ENCODE peak calls at places on chromosomes 11 and 22, in ten cellular contexts. L, Z, M, X, G, V, P, F, Q and K are unnamed samples.

GRCh38 chr22:43289976-43290663 is 53.1 kb downstream of the SCUBE1 start:
- DNase-seq in L (peak; percentile 70), Z (no peak), M (peak; percentile 82), X (peak; percentile 23), G (no peak), V (no peak), P (no peak), F (peak; percentile 15), Q (peak; percentile 36), K (peak; percentile 33)

GRCh38 chr11:69630009-69630870 is 10.7 kb upstream of the CCND1 start:
- DNase-seq in L (no peak), Z (no peak), M (no peak), X (no peak), G (peak; percentile 36), V (no peak), P (no peak), F (no peak), Q (peak; percentile 40), K (no peak)

GRCh38 chr11:130629039-130629438 is 180.6 kb downstream of the ADAMTS15 start:
- DNase-seq in L (no peak), Z (no peak), M (no peak), X (peak; percentile 65), G (no peak), V (no peak), P (no peak), F (peak; percentile 78), Q (peak; percentile 28), K (no peak)

GRCh38 chr11:57546869-57547518 is 9.6 kb downstream of the SMTNL1 start:
- DNase-seq in L (no peak), Z (no peak), M (no peak), X (peak; percentile 26), G (peak; percentile 44), V (no peak), P (no peak), F (peak; percentile 42), Q (peak; percentile 69), K (no peak)

GRCh38 chr22:20116376-20116950 is 559 bp downstream of the RANBP1 start:
- DNase-seq in L (no peak), Z (no peak), M (peak; percentile 73), X (no peak), G (no peak), V (no peak), P (no peak), F (no peak), Q (no peak), K (no peak)

GRCh38 chr22:35334010-35334409 is 34.3 kb downstream of the TOM1 start:
- DNase-seq in L (no peak), Z (no peak), M (no peak), X (no peak), G (peak; percentile 90), V (no peak), P (no peak), F (no peak), Q (no peak), K (no peak)

GRCh38 chr11:32893947-32894827 is 1.6 kb downstream of the QSER1 start:
- DNase-seq in L (no peak), Z (peak; percentile 41), M (no peak), X (peak; percentile 93), G (peak; percentile 81), V (peak; percentile 67), P (no peak), F (peak; percentile 88), Q (peak; percentile 90), K (peak; percentile 81)

GRCh38 chr11:113874920-113875413 is 405 bp downstream of the USP28 start:
- DNase-seq in L (no peak), Z (no peak), M (no peak), X (no peak), G (no peak), V (peak; percentile 45), P (no peak), F (peak; percentile 43), Q (peak; percentile 27), K (peak; percentile 33)

GRCh38 chr11:65912840-65913239 is 6.0 kb downstream of the C11orf68 start:
- DNase-seq in L (no peak), Z (no peak), M (no peak), X (peak; percentile 75), G (no peak), V (no peak), P (no peak), F (peak; percentile 94), Q (peak; percentile 83), K (peak; percentile 87)

GRCh38 chr22:16789860-16790493 is 35.2 kb downstream of the XKR3 start:
- DNase-seq in L (no peak), Z (no peak), M (no peak), X (no peak), G (peak; percentile 51), V (no peak), P (no peak), F (no peak), Q (no peak), K (no peak)

DNA sequence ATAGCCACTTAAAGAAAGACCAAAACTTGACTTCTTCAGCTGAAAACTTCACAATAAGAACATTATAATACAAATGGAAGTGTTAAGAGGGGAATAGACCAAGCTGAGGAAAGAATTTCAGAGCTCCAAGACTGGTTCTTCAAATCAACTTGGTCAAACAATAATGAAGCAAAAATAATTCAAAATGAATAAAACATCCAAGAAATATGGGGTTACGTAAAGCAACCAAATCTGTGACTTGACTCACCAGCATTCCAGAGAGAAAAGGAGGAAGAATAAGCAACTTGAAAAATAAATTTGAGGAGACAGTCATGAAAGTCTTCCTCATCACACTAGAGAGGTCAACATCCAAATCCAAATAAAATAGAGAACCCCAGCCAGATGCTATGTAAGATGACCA is 31.4 kb downstream of the XKR3 start:
- DNase-seq in L (no peak), Z (no peak), M (no peak), X (no peak), G (no peak), V (no peak), P (no peak), F (no peak), Q (no peak), K (no peak)
- H3K4me3 ChIP-seq in L (no peak overlapping the region), Z (no peak overlapping the region), M (no peak overlapping the region), X (no peak overlapping the region), G (no peak overlapping the region), V (no peak overlapping the region), P (no peak overlapping the region), F (no peak overlapping the region), Q (no peak overlapping the region), K (no peak overlapping the region)

GRCh38 chr11:104999716-105000115 is 23.3 kb downstream of the CASP5 start:
- DNase-seq in L (no peak), Z (no peak), M (no peak), X (no peak), G (no peak), V (no peak), P (no peak), F (no peak), Q (no peak), K (no peak)

GRCh38 chr11:104995001-104995408 is 26.6 kb upstream of the CASP4 start:
- DNase-seq in L (no peak), Z (no peak), M (no peak), X (no peak), G (no peak), V (no peak), P (no peak), F (no peak), Q (no peak), K (no peak)

GRCh38 chr11:105000797-105001196 is 22.2 kb downstream of the CASP5 start:
- DNase-seq in L (peak; percentile 50), Z (peak; percentile 29), M (no peak), X (no peak), G (peak; percentile 62), V (no peak), P (peak; percentile 75), F (no peak), Q (peak; percentile 14), K (no peak)

GRCh38 chr11:105000167-105000566 is 22.8 kb downstream of the CASP5 start:
- DNase-seq in L (no peak), Z (no peak), M (no peak), X (no peak), G (peak; percentile 41), V (no peak), P (no peak), F (peak; percentile 8), Q (peak; percentile 27), K (no peak)

DNA sequence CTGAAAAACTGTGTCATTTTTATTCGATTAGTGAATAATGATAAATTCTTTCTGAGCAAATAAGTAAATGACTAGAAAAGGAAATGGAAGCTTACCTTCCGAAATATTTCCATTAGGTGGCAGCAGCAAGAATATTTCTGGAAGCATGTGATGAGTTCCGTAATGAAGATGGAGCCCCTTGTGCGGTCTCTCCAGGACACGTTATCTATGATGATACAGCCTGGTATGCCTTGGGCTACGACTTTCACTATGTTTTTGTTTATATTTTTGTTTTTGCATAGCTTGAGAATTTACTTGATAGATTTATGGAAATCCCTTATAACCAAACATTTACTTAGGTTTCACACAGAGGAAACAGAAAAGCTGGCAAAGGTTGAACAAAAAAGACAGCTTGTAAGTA is 25.7 kb downstream of the CASP5 start:
- DNase-seq in L (no peak), Z (no peak), M (no peak), X (no peak), G (no peak), V (no peak), P (no peak), F (no peak), Q (peak; percentile 5), K (peak; percentile 50)
- TF ChIP-seq CTCF in L (no peak), Z (no peak), M (no peak), X (no peak), G (no peak), V (no peak), P (no peak), F (peak; percentile 37), Q (no peak), K (peak; percentile 17)

DNA sequence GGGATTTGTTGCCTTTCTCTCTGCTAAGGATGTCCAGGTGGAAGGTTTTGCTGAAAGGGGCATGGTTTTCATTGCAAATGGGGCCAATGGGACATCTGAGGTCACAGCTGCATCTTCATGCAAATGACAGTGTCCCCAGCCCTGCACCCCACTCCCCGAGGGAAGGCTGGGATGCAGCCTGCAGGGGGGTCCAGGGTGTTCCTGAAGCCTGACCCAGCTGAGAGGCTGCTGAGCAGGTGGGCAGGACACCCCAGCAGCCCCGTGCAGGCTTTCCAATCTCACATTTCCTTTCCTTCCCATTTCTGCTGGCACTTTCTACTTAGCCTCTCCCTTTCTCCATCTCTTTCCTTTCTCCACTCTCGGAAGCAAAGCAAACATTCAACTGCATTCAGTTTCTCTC is 78.3 kb downstream of the SCN3B start:
- DNase-seq in L (no peak), Z (no peak), M (no peak), X (no peak), G (no peak), V (no peak), P (no peak), F (no peak), Q (no peak), K (no peak)
- H3K4me3 ChIP-seq in L (no peak overlapping the region), Z (no peak overlapping the region), M (no peak overlapping the region), X (no peak overlapping the region), G (no peak overlapping the region), V (no peak overlapping the region), P (no peak overlapping the region), F (no peak overlapping the region), Q (no peak overlapping the region), K (no peak overlapping the region)

DNA sequence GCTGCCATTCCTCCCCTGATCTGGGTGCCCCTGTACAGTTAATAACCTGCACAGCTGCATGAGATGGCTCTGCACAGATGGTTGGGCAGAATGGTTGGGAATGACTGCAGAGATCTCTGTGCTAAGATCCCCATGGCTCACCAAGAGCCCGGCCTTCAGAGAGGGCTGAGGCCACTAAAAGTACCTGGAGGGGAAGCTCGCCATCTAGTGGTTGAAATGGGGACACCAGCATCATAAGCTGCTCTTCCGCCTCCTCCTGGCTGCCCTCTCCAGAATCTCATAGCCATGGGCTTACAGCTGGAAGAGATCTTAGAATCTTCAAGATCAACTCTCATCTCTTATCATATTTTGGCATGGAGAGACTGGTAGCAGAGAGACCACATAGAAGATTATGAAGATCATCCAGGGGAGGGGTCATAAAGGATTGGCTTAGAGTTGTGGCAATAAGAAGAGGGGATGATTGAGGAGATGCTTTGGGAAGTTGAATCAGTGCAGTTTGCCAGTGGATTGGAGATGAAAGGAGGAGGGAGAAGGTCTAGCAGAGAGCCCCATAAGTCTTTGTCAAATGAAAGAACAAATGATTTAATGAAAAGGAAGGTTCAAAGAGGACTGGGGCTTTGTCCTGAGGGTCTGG is 22.0 kb upstream of the TLCD5 start:
- DNase-seq in L (no peak), Z (peak; percentile 81), M (peak; percentile 79), X (peak; percentile 59), G (peak; percentile 81), V (peak; percentile 89), P (peak; percentile 71), F (peak; percentile 71), Q (peak; percentile 72), K (peak; percentile 88)
- TF ChIP-seq CTCF in L (peak; percentile 90), Z (peak; percentile 89), M (peak; percentile 70), X (peak; percentile 87), G (peak; percentile 98), V (peak; percentile 52), P (peak; percentile 89), F (peak; percentile 97), Q (peak; percentile 83), K (peak; percentile 99)